ENCODE peak calls at places on chromosomes 6 and 20, in six cellular contexts. J is stimulated activated CD4-positive, alpha-beta T cell treated with anti-CD3 and anti-CD28 coated beads, TNF-alpha, amount 100 ng/mL, for 4 hours; O is activated naive CD4-positive, alpha-beta T cell; Y is stimulated activated naive CD4-positive, alpha-beta T cell; P is RCC 7860; W is central memory CD4-positive, alpha-beta T cell. X is an unnamed sample.

GRCh38 chr20:62409935-62410741 is 3.1 kb upstream of the CABLES2 start:
- DNase-seq in P (peak; percentile 13), W (no peak), O (peak; percentile 22), J (no peak), Y (no peak), X (no peak)

GRCh38 chr6:1797801-1798200 is 188.1 kb downstream of the FOXC1 start:
- DNase-seq in Y (no peak), O (no peak), W (no peak), P (peak; percentile 10), J (no peak), X (no peak)

GRCh38 chr6:73451166-73452106 is 661 bp downstream of the CGAS start:
- DNase-seq in W (peak; percentile 42), P (peak; percentile 26), Y (peak; percentile 13), J (peak; percentile 38), O (peak; percentile 38), X (no peak)

GRCh38 chr6:28497306-28497705 is 18.3 kb downstream of the GPX6 start:
- DNase-seq in P (no peak), J (no peak), O (no peak), W (no peak), Y (no peak), X (no peak)

GRCh38 chr20:25052255-25053206 is 5.4 kb downstream of the ACSS1 start:
- DNase-seq in O (no peak), J (no peak), W (no peak), P (no peak), Y (no peak), X (no peak)

GRCh38 chr6:150697515-150697914 is 97.8 kb downstream of the PLEKHG1 start:
- DNase-seq in J (no peak), O (no peak), P (no peak), Y (no peak), W (no peak), X (no peak)

GRCh38 chr6:36865835-36866234 is 8.8 kb downstream of the PPIL1 start:
- DNase-seq in W (no peak), O (no peak), Y (no peak), J (no peak), P (no peak), X (no peak)

GRCh38 chr6:44074383-44075136 is 52.7 kb downstream of the MRPL14 start:
- DNase-seq in J (peak; percentile 46), P (peak; percentile 72), O (no peak), Y (no peak), W (peak; percentile 54), X (no peak)

GRCh38 chr20:1893721-1894470 is 1.3 kb upstream of the SIRPA start:
- DNase-seq in P (no peak), J (no peak), O (no peak), W (no peak), Y (no peak), X (no peak)

GRCh38 chr6:36336779-36337194 is at the start of gene BNIP5:
- DNase-seq in J (no peak), O (no peak), Y (no peak), W (peak; percentile 4), P (no peak), X (no peak)

GRCh38 chr6:139416146-139416545 is 41.7 kb upstream of the CITED2 start:
- DNase-seq in O (no peak), W (no peak), Y (no peak), P (no peak), J (no peak), X (no peak)

GRCh38 chr6:119446623-119447008 is 97.1 kb upstream of the MAN1A1 start:
- DNase-seq in Y (no peak), W (no peak), J (no peak), P (no peak), O (no peak), X (no peak)

GRCh38 chr20:64149141-64149540 is 15.1 kb upstream of the MYT1 start:
- DNase-seq in O (no peak), P (no peak), Y (no peak), J (no peak), W (no peak), X (no peak)

GRCh38 chr6:142302427-142303190 is 802 bp downstream of the ADGRG6 start:
- DNase-seq in W (no peak), P (no peak), J (no peak), O (no peak), Y (no peak), X (peak; percentile 52)

GRCh38 chr6:143376861-143377260 is 73.6 kb downstream of the ADAT2 start:
- DNase-seq in Y (no peak), J (no peak), W (no peak), O (no peak), P (no peak), X (no peak)

GRCh38 chr6:5619249-5619648 is 357.9 kb downstream of the FARS2 start:
- DNase-seq in W (peak; percentile 9), O (peak; percentile 40), Y (no peak), P (no peak), J (no peak), X (no peak)

GRCh38 chr6:138680085-138680484 is 93.5 kb upstream of the CCDC28A start:
- DNase-seq in J (no peak), Y (no peak), O (no peak), W (no peak), P (no peak), X (no peak)

GRCh38 chr6:149636116-149636515 is 12.4 kb downstream of the KATNA1 start:
- DNase-seq in O (no peak), P (peak; percentile 29), J (no peak), Y (no peak), W (no peak), X (no peak)

GRCh38 chr20:53550590-53551187 is 43.0 kb downstream of the ZNF217 start:
- DNase-seq in P (no peak), O (no peak), Y (no peak), W (no peak), J (no peak), X (no peak)

GRCh38 chr6:37317312-37318038 is 36.3 kb upstream of the RNF8 start:
- DNase-seq in P (no peak), W (no peak), O (no peak), Y (no peak), J (no peak), X (no peak)

GRCh38 chr6:157885211-157885788 is 62.3 kb downstream of the SNX9 start:
- DNase-seq in Y (peak; percentile 50), W (peak; percentile 82), J (no peak), P (no peak), O (peak; percentile 29), X (no peak)

GRCh38 chr6:27059621-27060425 is 187.7 kb upstream of the PRSS16 start:
- DNase-seq in P (no peak), Y (no peak), W (no peak), O (no peak), J (no peak), X (no peak)

GRCh38 chr6:53494076-53494475 is 50.8 kb downstream of the GCLC start:
- DNase-seq in J (no peak), O (no peak), W (no peak), Y (no peak), P (no peak), X (no peak)

GRCh38 chr20:48286571-48287551 is 501.6 kb upstream of the SULF2 start:
- DNase-seq in P (no peak), W (no peak), O (no peak), Y (no peak), J (no peak), X (no peak)

GRCh38 chr20:25991756-25992130 is 295.1 kb upstream of the ZNF337 start:
- DNase-seq in W (no peak), O (no peak), P (no peak), Y (no peak), J (no peak), X (no peak)

GRCh38 chr20:50064640-50065615 is 48.0 kb downstream of the UBE2V1 start:
- DNase-seq in P (no peak), O (no peak), W (no peak), J (no peak), Y (no peak), X (no peak)

GRCh38 chr20:61904456-61904855 is 161.2 kb downstream of the TAF4 start:
- DNase-seq in W (no peak), Y (no peak), J (no peak), O (no peak), P (no peak), X (no peak)

GRCh38 chr6:15426926-15427325 is 181.1 kb downstream of the JARID2 start:
- DNase-seq in J (no peak), Y (no peak), W (no peak), O (no peak), P (no peak), X (no peak)

GRCh38 chr6:137217801-137218472 is 1.2 kb downstream of the IFNGR1 start:
- DNase-seq in O (no peak), Y (no peak), W (no peak), J (no peak), P (no peak), X (no peak)